ENCODE peak calls at places on chromosomes 12 and 14, in seven cellular contexts. G, Q, R, U, T, X and W are unnamed samples.

GRCh38 chr12:88889326-88890110 is 309.2 kb upstream of the KITLG start:
- DNase-seq in R (no peak), T (no peak), G (no peak), X (no peak), Q (peak; percentile 36), U (no peak), W (no peak)

GRCh38 chr12:6847676-6848075 is 3.4 kb downstream of the CDCA3 start:
- DNase-seq in G (no peak), U (no peak), X (no peak), T (no peak), Q (no peak), R (no peak), W (no peak)

GRCh38 chr12:57632898-57633825 is at the start of gene B4GALNT1:
- DNase-seq in G (peak; percentile 71), T (peak; percentile 48), U (peak; percentile 88), Q (peak; percentile 47), R (peak; percentile 67), X (peak; percentile 51), W (peak; percentile 100)

GRCh38 chr12:3259976-3260375 is 182.8 kb downstream of the TSPAN9 start:
- DNase-seq in X (no peak), U (no peak), Q (no peak), T (no peak), G (no peak), R (no peak), W (no peak)

GRCh38 chr14:58133739-58134138 is 18.3 kb downstream of the ARMH4 start:
- DNase-seq in X (no peak), U (no peak), G (no peak), R (no peak), Q (peak; percentile 67), T (no peak), W (no peak)

GRCh38 chr12:45850302-45850701 is 120.8 kb downstream of the ARID2 start:
- DNase-seq in Q (no peak), U (no peak), T (no peak), X (no peak), G (no peak), R (no peak), W (no peak)

GRCh38 chr12:62604856-62605255 is 138.2 kb downstream of the MON2 start:
- DNase-seq in U (no peak), Q (peak; percentile 9), R (no peak), G (no peak), T (no peak), X (no peak), W (peak; percentile 29)

GRCh38 chr12:124152733-124153132 is 142.2 kb upstream of the RFLNA start:
- DNase-seq in U (no peak), R (no peak), T (no peak), X (no peak), Q (no peak), G (no peak), W (no peak)

GRCh38 chr14:58298477-58298879 is at the start of gene ARID4A:
- DNase-seq in Q (no peak), T (peak; percentile 92), X (peak; percentile 92), G (peak; percentile 91), R (no peak), U (no peak), W (no peak)

GRCh38 chr12:3222935-3223334 is 145.8 kb downstream of the TSPAN9 start:
- DNase-seq in G (no peak), T (no peak), X (no peak), U (no peak), R (no peak), Q (no peak), W (no peak)

GRCh38 chr12:67943295-67943892 is 45.9 kb upstream of the IFNG-AS1 start:
- DNase-seq in R (peak; percentile 61), G (no peak), X (peak; percentile 53), Q (peak; percentile 58), T (peak; percentile 98), U (peak; percentile 80), W (peak; percentile 66)

GRCh38 chr14:68663385-68664076 is 129.3 kb downstream of the ZFP36L1 start:
- DNase-seq in T (no peak), Q (peak; percentile 73), U (no peak), G (no peak), R (no peak), X (no peak), W (peak; percentile 5)

GRCh38 chr12:122669397-122670070 is 33.6 kb downstream of the HCAR2 start:
- DNase-seq in R (no peak), U (no peak), T (no peak), Q (no peak), G (no peak), X (no peak), W (no peak)

GRCh38 chr12:132162508-132163031 is 18.3 kb downstream of the NOC4L start:
- DNase-seq in Q (peak; percentile 76), G (peak; percentile 59), X (no peak), U (no peak), R (peak; percentile 33), T (no peak), W (peak; percentile 70)

GRCh38 chr12:85796001-85796400 is 40.2 kb downstream of the RASSF9 start:
- DNase-seq in T (no peak), X (no peak), Q (no peak), G (no peak), U (no peak), R (no peak), W (no peak)

GRCh38 chr12:11839093-11839641 is 189.7 kb downstream of the ETV6 start:
- DNase-seq in G (no peak), T (peak; percentile 57), U (no peak), R (no peak), Q (no peak), X (no peak), W (no peak)

GRCh38 chr12:106673151-106673550 is 90.3 kb downstream of the RFX4 start:
- DNase-seq in G (no peak), Q (no peak), R (no peak), U (peak; percentile 5), X (no peak), T (no peak), W (no peak)

GRCh38 chr14:104585966-104586702 is 6.6 kb downstream of the C14orf180 start:
- DNase-seq in G (no peak), R (no peak), U (no peak), T (no peak), Q (no peak), X (no peak), W (no peak)

DNA sequence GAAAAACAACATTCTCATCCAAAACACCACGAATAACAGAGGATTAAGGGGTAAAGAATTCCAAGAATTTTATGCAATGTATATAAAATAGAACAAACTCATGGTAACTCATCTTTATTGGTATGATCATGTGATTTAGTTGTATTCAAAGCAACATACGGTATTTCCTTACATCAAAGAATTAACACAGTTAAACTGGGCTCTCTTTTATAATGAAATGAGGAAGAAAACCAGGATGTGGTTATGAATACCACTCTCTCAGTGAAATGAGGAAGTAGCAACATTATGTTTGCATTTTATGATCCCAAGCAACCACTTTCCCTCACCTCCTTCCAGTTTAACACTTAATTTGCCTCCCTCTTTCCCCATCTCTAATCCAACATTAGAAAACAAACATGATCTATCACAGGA is 22.9 kb downstream of the SPTLC2 start:
- DNase-seq in G (no peak), T (no peak), R (peak; percentile 63), Q (no peak), X (no peak), U (no peak), W (no peak)
- H3K4me1 ChIP-seq in G (peaks cover 53% of the 10 kb centered on the region), T (peaks cover 45% of the 10 kb centered on the region), R (peaks cover 30% of the 10 kb centered on the region), Q (peaks cover 24% of the 10 kb centered on the region), X (peaks cover 3% of the 10 kb centered on the region), U (peaks cover 10% of the 10 kb centered on the region), W (peaks cover 31% of the 10 kb centered on the region)

GRCh38 chr12:49750027-49750977 is 8.9 kb downstream of the TMBIM6 start:
- DNase-seq in U (peak; percentile 49), Q (peak; percentile 90), T (no peak), G (no peak), R (peak; percentile 36), X (no peak), W (no peak)

GRCh38 chr12:49744363-49744885 is 3.1 kb downstream of the TMBIM6 start:
- DNase-seq in X (no peak), Q (no peak), G (no peak), R (no peak), T (no peak), U (no peak), W (no peak)

GRCh38 chr12:49748800-49749199 is 7.4 kb downstream of the TMBIM6 start:
- DNase-seq in T (no peak), U (no peak), G (no peak), Q (no peak), X (no peak), R (no peak), W (no peak)

GRCh38 chr12:49750994-49751393 is 9.6 kb downstream of the TMBIM6 start:
- DNase-seq in X (no peak), G (no peak), Q (no peak), T (no peak), R (no peak), U (no peak), W (no peak)

DNA sequence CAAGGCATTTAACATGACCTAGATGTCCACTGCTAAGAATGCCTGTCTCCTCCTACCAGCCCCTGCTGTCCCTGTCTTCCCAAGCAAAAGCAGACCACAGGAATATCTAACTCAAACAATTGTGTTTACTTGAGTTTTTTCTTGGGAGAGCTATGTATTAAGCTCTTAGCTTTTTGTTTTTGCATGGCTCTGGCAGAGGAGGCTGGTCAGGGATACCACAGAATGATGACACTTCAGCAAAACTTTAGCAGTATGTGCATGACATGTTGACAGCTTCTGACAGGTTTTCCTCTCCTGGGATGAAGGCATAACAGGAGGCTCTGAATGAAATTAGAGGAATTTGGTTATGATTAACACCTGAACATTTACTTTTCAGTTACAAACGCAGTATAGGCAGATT is 6.9 kb downstream of the TMBIM6 start:
- DNase-seq in T (no peak), Q (no peak), R (no peak), G (no peak), U (no peak), X (no peak), W (peak; percentile 68)
- H3K4me3 ChIP-seq in T (no peak overlapping the region), Q (no peak overlapping the region), R (no peak overlapping the region), G (no peak overlapping the region), U (no peak overlapping the region), X (no peak overlapping the region), W (no peak overlapping the region)

DNA sequence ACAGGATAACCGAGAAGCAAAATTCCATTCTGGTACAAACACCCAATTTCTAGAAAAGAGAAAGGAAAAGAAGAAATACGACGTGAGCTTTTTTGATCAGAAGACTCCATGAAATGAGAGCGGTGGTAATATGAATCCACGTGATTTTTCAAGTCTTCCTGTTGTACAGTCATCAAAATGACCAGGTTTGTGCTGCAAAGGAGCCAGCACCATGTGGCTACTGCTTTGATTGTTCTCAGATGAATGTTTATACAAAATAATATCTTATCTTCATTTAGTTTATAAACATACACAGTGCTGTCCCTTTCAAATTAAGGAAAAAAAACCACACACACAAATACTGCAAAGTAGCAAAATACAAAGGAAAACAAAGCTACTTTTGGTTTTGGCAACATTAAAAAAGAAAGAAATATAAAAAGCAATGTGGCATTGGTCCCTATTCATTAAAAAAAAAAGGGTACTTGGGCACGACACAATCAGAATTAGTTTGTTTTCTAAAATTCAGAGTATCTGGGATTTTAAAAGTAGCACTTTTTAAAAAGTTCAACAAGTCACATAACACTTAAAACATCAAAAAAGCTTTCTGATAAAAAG is 13.0 kb upstream of the SELPLG start:
- DNase-seq in T (no peak), X (no peak), U (no peak), Q (no peak), G (no peak), R (no peak), W (peak; percentile 91)
- H3K4me1 ChIP-seq in T (no peaks in the 10 kb centered on the region), X (peaks cover 10% of the 10 kb centered on the region), U (no peaks in the 10 kb centered on the region), Q (peaks cover 21% of the 10 kb centered on the region), G (peaks cover 61% of the 10 kb centered on the region), R (peaks cover 15% of the 10 kb centered on the region), W (peaks cover 46% of the 10 kb centered on the region)

DNA sequence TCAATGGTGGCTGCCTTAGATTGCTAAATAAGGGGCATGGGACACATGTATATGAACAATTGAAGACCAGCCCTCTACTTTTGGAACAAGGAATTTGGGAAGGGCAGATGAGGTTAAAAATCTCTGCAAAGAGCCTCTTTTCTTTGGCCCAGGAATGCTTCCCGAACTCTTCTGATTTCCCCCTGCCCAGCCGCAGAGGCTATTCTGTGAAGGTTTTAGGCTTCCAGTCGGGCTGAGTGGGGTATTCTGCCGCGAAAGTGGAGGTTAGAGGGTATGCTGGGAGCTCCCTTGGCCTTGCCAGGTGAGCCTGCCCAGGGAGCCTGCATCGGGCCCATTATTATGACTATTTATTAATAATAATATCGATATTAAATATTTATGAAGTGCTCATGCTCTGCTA is 1.2 kb downstream of the POU6F1 start:
- DNase-seq in G (no peak), U (peak; percentile 48), X (no peak), T (no peak), Q (no peak), R (no peak), W (no peak)
- H3K4me3 ChIP-seq in G (peak overlapping the region; percentile 90), U (peak overlapping the region; percentile 63), X (peak overlapping the region; percentile 32), T (no peak overlapping the region), Q (peak overlapping the region; percentile 86), R (no peak overlapping the region), W (peak overlapping the region; percentile 73)